ENCODE peak calls at places on chromosome 11, in six cellular contexts. S is neural progenitor cell, L is K562, F is left ventricle myocardium inferior, J is pancreas, E is A549. A is an unnamed sample.

GRCh38 chr11:11681536-11681935 is 59.7 kb upstream of the GALNT18 start:
- DNase-seq in L (no peak), J (no peak), E (no peak), S (no peak), F (no peak), A (no peak)

GRCh38 chr11:12086271-12087074 is 23.9 kb upstream of the MICAL2 start:
- DNase-seq in F (peak), J (no peak), E (peak), S (no peak), L (no peak), A (peak)

GRCh38 chr11:67072295-67072694 is 15.6 kb downstream of the RHOD start:
- DNase-seq in J (no peak), F (no peak), S (no peak), L (no peak), E (no peak), A (no peak)

GRCh38 chr11:101848262-101848661 is 66.5 kb upstream of the CEP126 start:
- DNase-seq in L (no peak), E (peak), F (no peak), S (peak), J (no peak), A (no peak)

GRCh38 chr11:34243620-34244493 is 114.0 kb downstream of the ABTB2 start:
- DNase-seq in E (peak), J (peak), F (no peak), L (peak), S (no peak), A (no peak)

GRCh38 chr11:35192347-35192746 is 53.4 kb downstream of the CD44 start:
- DNase-seq in E (no peak), S (no peak), J (no peak), L (no peak), F (peak), A (peak)

GRCh38 chr11:33475999-33476398 is 218.8 kb downstream of the HIPK3 start:
- DNase-seq in J (peak), F (no peak), S (no peak), L (no peak), E (no peak), A (no peak)

GRCh38 chr11:21774212-21774611 is 418.7 kb upstream of the ANO5 start:
- DNase-seq in S (no peak), E (no peak), L (no peak), F (peak), J (no peak), A (peak)

GRCh38 chr11:71171576-71171975 is 80.8 kb downstream of the SHANK2 start:
- DNase-seq in S (no peak), L (no peak), F (no peak), E (no peak), J (no peak), A (no peak)

GRCh38 chr11:73257342-73258103 is 14.6 kb upstream of the P2RY6 start:
- DNase-seq in L (no peak), F (no peak), S (peak), J (no peak), E (peak), A (no peak)

GRCh38 chr11:133277886-133278285 is 254.4 kb downstream of the OPCML start:
- DNase-seq in E (no peak), J (no peak), S (no peak), L (no peak), F (no peak), A (no peak)

GRCh38 chr11:12137005-12137690 is 26.8 kb downstream of the MICAL2 start:
- DNase-seq in S (no peak), L (no peak), E (no peak), J (no peak), F (no peak), A (no peak)

GRCh38 chr11:96736591-96736990 is 346.8 kb downstream of the JRKL start:
- DNase-seq in F (no peak), J (no peak), L (no peak), E (no peak), S (no peak), A (no peak)

GRCh38 chr11:117823294-117823940 is 1.1 kb downstream of the FXYD2 start:
- DNase-seq in S (peak), F (no peak), L (no peak), J (peak), E (peak), A (peak)

GRCh38 chr11:120108154-120108784 is 29.6 kb downstream of the TRIM29 start:
- DNase-seq in E (peak), F (peak), J (peak), L (peak), S (peak), A (peak)

GRCh38 chr11:80593981-80594380 is 1153.2 kb upstream of the TENM4 start:
- DNase-seq in L (no peak), F (no peak), S (no peak), E (peak), J (no peak), A (no peak)

GRCh38 chr11:16184588-16184987 is 171.8 kb downstream of the SOX6 start:
- DNase-seq in F (no peak), E (peak), L (no peak), J (no peak), S (no peak), A (no peak)

GRCh38 chr11:22730319-22730718 is 63.9 kb downstream of the GAS2 start:
- DNase-seq in E (peak), J (peak), S (peak), L (no peak), F (no peak), A (no peak)

GRCh38 chr11:69922015-69922595 is 102.9 kb upstream of the FGF3 start:
- DNase-seq in L (no peak), S (no peak), E (no peak), J (no peak), F (no peak), A (no peak)

GRCh38 chr11:2522636-2523255 is 77.9 kb downstream of the KCNQ1 start:
- DNase-seq in E (no peak), L (no peak), F (no peak), S (peak), J (peak), A (peak)

GRCh38 chr11:134711563-134711962 is 299.5 kb upstream of the B3GAT1 start:
- DNase-seq in J (no peak), F (no peak), S (peak), L (no peak), E (no peak), A (no peak)

GRCh38 chr11:67379061-67380058 is 6.0 kb upstream of the CLCF1 start:
- DNase-seq in L (peak), J (no peak), F (no peak), S (no peak), E (peak), A (no peak)

GRCh38 chr11:115287266-115287665 is 216.9 kb downstream of the CADM1 start:
- DNase-seq in L (no peak), J (no peak), F (no peak), E (no peak), S (no peak), A (no peak)

GRCh38 chr11:120324932-120325810 is at the start of gene TLCD5:
- DNase-seq in L (peak), J (peak), S (peak), F (peak), E (peak), A (peak)

GRCh38 chr11:57288771-57289579 is 35.8 kb downstream of the TNKS1BP1 start:
- DNase-seq in J (no peak), E (no peak), F (no peak), L (no peak), S (peak), A (no peak)

GRCh38 chr11:33912405-33913361 is 20.8 kb upstream of the LMO2 start:
- DNase-seq in L (peak), F (no peak), S (peak), J (no peak), E (peak), A (no peak)

GRCh38 chr11:122248939-122249338 is 132.9 kb upstream of the BLID start:
- DNase-seq in J (no peak), E (no peak), F (no peak), L (no peak), S (no peak), A (no peak)

GRCh38 chr11:118791961-118792578 is 1.1 kb upstream of the DDX6 start:
- DNase-seq in S (peak), L (peak), J (peak), F (no peak), E (peak), A (peak)

GRCh38 chr11:94958118-94958517 is 15.2 kb downstream of the CWC15 start:
- DNase-seq in S (no peak), E (no peak), F (no peak), L (no peak), J (no peak), A (no peak)

GRCh38 chr11:69135420-69136363 is 20.0 kb upstream of the SMIM38 start:
- DNase-seq in E (no peak), L (no peak), S (no peak), J (no peak), F (no peak), A (no peak)

GRCh38 chr11:109914809-109915653 is 178.2 kb upstream of the ZC3H12C start:
- DNase-seq in L (no peak), J (no peak), E (no peak), F (no peak), S (no peak), A (no peak)

GRCh38 chr11:10257478-10257877 is 36.5 kb downstream of the SBF2 start:
- DNase-seq in J (no peak), F (no peak), E (no peak), S (no peak), L (no peak), A (no peak)

GRCh38 chr11:95154514-95154913 is 64.9 kb downstream of the ENDOD1 start:
- DNase-seq in J (no peak), E (peak), L (peak), S (peak), F (no peak), A (no peak)

GRCh38 chr11:67013511-67014045 is 9.4 kb upstream of the SYT12 start:
- DNase-seq in E (no peak), L (no peak), J (no peak), S (no peak), F (no peak), A (no peak)

GRCh38 chr11:123357990-123358827 is 71.9 kb upstream of the GRAMD1B start:
- DNase-seq in F (peak), L (no peak), S (peak), J (no peak), E (peak), A (peak)

GRCh38 chr11:126997196-126997595 is 3.4 kb downstream of the KIRREL3 start:
- DNase-seq in E (no peak), J (no peak), L (no peak), S (no peak), F (no peak), A (no peak)

GRCh38 chr11:44306469-44307244 is 3.3 kb downstream of the ALX4 start:
- DNase-seq in L (no peak), E (no peak), S (peak), F (no peak), J (no peak), A (no peak)
- H3K4me3 ChIP-seq in L (no peak), E (no peak), S (peak), F (peak), J (peak), A (no peak)

GRCh38 chr11:4748435-4748834 is 21.3 kb downstream of the OR51F1 start:
- DNase-seq in L (no peak), J (no peak), S (no peak), F (no peak), E (no peak), A (no peak)

GRCh38 chr11:4751201-4751600 is 18.5 kb downstream of the OR51F1 start:
- DNase-seq in L (no peak), F (no peak), S (no peak), J (no peak), E (no peak), A (no peak)
- H3K27ac ChIP-seq in L (no peak), F (no peak), S (no peak), J (no peak), E (no peak), A (no peak)

DNA sequence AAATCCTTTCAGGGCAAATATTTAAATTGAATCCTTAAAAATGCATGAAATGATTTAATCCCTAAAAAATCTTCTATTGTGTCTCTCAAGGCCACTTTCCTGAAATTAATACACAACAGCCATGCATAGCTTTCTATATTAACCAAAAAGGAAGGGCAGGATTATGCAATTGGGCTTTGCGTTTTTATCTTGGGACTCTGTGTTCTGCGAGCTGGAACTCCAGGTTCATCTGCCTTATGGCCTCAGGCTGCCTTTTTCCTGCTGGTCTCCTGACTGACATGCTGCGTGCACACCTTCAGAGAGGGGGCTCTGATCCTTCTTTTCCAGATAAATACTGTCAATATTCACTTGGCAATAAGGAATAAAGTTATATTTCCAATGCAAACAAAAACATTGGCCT is 141.7 kb upstream of the GRIA4 start:
- DNase-seq in S (no peak), L (no peak), E (no peak), J (no peak), F (no peak), A (no peak)
- TF ChIP-seq CTCF in S (no peak), L (no peak), E (no peak), J (no peak), F (no peak), A (no peak)

GRCh38 chr11:128522063-128522942 is 65.1 kb downstream of the ETS1 start:
- DNase-seq in E (peak), F (peak), J (peak), L (peak), S (peak), A (peak)

GRCh38 chr11:128522943-128523518 is 64.3 kb downstream of the ETS1 start:
- DNase-seq in J (no peak), L (no peak), E (no peak), S (no peak), F (no peak), A (no peak)

GRCh38 chr11:128524172-128524571 is 63.2 kb downstream of the ETS1 start:
- DNase-seq in L (no peak), E (no peak), J (no peak), S (no peak), F (no peak), A (no peak)

GRCh38 chr11:128521697-128522062 is 65.7 kb downstream of the ETS1 start:
- DNase-seq in F (no peak), E (no peak), L (no peak), J (peak), S (peak), A (peak)

DNA sequence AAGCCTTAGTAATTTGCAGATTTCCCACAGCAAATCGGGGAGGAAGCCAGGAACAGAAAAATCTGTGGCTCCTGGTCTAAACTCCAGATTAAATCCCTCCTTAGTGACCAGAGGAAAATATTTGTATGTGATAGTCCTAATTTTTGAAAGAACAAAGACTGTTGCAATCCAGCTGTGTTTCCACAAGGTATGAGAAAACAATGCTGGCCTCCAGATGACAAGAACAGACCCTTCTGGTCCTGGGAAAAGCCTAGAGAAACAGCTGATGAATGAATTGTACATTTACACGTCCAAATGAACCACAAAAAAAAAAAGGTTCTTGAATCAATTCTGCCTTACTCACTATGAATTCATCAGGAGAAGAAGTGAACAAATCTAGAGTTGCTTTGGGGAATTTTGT is 63.7 kb downstream of the ETS1 start:
- DNase-seq in F (no peak), E (no peak), S (no peak), J (no peak), L (no peak), A (no peak)
- H3K4me3 ChIP-seq in F (peak), E (no peak), S (no peak), J (no peak), L (no peak), A (peak)

DNA sequence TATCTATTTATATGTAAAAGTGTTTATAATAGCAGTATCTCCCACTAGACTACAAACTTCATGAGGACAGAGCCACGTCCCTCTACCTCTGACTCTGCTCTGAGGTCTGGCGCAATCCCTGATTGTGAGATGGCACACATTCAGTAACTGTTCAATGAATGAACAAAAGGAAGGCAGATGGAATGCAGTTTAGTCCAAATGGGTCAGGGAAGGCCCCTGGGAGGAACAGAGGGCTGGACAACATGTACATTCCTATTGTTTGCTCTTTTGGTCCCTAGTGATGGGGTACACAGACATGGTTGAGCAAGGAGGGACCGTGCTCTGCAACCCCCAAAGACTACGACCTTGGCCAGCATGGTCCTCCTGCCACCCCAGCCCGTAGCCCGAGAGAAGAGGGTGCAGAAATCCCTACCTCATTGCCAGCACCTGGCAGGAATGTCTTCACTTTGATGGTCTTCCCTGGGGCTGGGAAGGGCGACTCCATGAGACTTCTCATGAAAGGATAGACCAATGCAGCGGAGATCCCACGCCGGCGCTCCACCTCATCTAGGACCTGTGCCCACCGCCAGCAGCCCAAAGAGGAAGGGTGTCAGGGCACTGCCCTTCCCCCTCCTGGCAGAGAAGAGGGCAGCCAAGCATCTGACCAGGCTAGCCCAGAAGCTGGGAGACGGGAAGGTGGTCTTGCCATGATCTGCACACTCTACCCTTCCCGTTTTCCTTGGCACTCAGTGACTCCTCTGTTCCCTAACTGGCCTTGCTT is 24.3 kb downstream of the RPL27A start:
- DNase-seq in F (no peak), J (no peak), S (no peak), E (no peak), L (no peak), A (no peak)
- H3K27ac ChIP-seq in F (peak), J (peak), S (no peak), E (no peak), L (no peak), A (peak)

DNA sequence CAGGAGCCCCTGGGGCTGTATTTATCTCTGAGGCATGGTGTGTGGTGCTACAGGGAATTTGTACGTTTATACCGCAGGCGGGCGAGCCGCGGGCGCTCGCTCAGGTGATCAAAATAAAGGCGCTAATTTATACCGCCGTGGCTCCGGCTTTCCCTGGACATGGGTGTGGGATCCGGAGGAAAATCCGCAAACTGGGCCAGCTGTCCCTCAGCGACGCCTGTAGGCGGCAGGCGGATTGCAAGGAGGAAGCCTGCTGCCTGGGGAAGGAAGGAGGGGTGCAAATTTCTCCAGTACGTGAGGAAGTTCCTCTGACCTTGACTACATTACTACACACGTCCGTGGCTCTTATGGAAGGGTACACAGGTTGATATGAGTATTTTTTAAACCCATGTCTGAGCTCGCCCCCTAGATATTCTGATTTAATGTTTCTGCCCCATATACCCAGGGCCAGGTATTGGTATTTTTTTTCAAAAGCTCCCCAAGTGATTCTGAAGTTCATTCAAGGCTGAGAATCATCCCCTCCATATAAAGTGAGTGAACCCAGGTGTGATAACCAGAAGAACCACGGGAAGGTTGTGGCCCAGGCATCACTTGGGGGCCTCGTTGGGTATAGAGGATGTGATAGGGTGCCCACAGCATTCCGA is 2.8 kb downstream of the MYOD1 start:
- DNase-seq in J (no peak), L (peak), S (peak), E (peak), F (no peak), A (no peak)
- TF ChIP-seq CTCF in J (no peak), L (peak), S (peak), E (peak), F (peak), A (peak)

DNA sequence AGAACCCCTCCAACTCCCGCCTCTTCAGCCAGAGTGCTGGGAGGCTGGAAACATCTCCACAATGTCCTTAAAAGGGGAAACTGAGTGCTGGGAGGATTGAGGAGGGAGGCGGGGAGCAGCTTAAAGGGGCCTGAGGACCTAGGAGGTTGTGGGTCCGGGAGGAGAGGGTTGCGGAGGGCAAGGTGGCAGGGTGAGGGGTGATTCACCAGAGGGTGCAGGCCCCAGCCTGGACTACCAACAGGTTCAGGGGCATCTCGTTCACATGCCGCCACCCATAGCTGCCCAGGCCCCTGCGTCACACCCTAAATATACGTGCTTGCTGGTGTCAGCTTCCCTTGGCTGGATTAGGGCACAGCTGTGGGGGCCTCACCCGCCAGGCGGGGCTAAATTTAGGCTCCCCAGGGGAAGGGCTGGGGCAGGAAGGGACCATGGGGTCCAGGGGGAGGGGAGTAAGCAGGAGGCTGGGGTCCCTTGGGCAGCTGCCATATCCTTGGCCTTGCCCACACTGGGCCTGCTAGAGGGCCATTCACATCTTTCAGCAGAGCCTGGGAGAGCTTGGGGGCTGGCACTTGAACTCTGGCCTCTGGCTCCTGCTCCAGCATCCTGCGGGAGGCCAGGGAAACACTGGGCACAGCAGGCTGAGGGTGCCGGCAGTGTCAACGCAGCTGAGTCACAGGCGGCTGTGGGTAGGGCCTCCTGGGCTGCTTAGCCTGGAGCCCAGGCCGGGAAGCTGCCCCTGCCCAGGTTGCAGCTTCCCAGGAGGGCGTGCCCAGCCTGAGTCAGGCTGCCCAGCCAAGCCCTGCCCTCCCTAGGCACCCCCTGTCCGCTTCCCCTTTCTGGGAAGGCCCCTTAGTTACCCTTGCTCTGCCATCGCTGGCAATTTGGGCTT is 1.3 kb downstream of the EHBP1L1 start:
- DNase-seq in L (no peak), S (no peak), F (peak), J (no peak), E (peak), A (peak)
- H3K4me3 ChIP-seq in L (peak), S (no peak), F (peak), J (peak), E (peak), A (peak)

GRCh38 chr11:8292351-8292750 is 28.7 kb upstream of the LMO1 start:
- DNase-seq in S (peak), L (no peak), E (no peak), F (no peak), J (no peak), A (no peak)
- H3K27ac ChIP-seq in S (no peak), L (no peak), E (no peak), F (no peak), J (no peak), A (no peak)

A was measured in heart left ventricle.